ENCODE peak calls at places on chromosomes 13 and 19, in six cellular contexts. One of them, this sample, is unnamed.

GRCh38 chr13:98879965-98880364 is 97.9 kb downstream of the DOCK9 start:
- DNase-seq in fibroblast of pulmonary artery: no peak
- DNase-seq in sigmoid colon: no peak
- DNase-seq in SK-N-SH: no peak
- DNase-seq in fibroblast of villous mesenchyme: no peak
- DNase-seq in astrocyte: no peak
- DNase-seq in this sample: no peak

GRCh38 chr13:111288276-111288675 is 32.2 kb upstream of the TEX29 start:
- DNase-seq in fibroblast of pulmonary artery: no peak
- DNase-seq in sigmoid colon: no peak
- DNase-seq in SK-N-SH: no peak
- DNase-seq in fibroblast of villous mesenchyme: no peak
- DNase-seq in astrocyte: no peak
- DNase-seq in this sample: no peak

GRCh38 chr19:33785795-33786194 is 10.9 kb upstream of the KCTD15 start:
- DNase-seq in fibroblast of pulmonary artery: peak
- DNase-seq in sigmoid colon: no peak
- DNase-seq in SK-N-SH: no peak
- DNase-seq in fibroblast of villous mesenchyme: no peak
- DNase-seq in astrocyte: peak
- DNase-seq in this sample: peak

GRCh38 chr13:107275945-107276614 is 708.1 kb upstream of the ARGLU1 start:
- DNase-seq in fibroblast of pulmonary artery: peak
- DNase-seq in sigmoid colon: no peak
- DNase-seq in SK-N-SH: no peak
- DNase-seq in fibroblast of villous mesenchyme: peak
- DNase-seq in astrocyte: no peak
- DNase-seq in this sample: no peak

GRCh38 chr13:53060840-53061485 is 32.4 kb downstream of the OLFM4 start:
- DNase-seq in fibroblast of pulmonary artery: no peak
- DNase-seq in sigmoid colon: no peak
- DNase-seq in SK-N-SH: no peak
- DNase-seq in fibroblast of villous mesenchyme: no peak
- DNase-seq in astrocyte: no peak
- DNase-seq in this sample: no peak

GRCh38 chr19:1648156-1648925 is 4.1 kb downstream of the TCF3 start:
- DNase-seq in fibroblast of pulmonary artery: no peak
- DNase-seq in sigmoid colon: no peak
- DNase-seq in SK-N-SH: no peak
- DNase-seq in fibroblast of villous mesenchyme: no peak
- DNase-seq in astrocyte: no peak
- DNase-seq in this sample: peak

GRCh38 chr19:33397536-33398360 is 24.2 kb downstream of the CEBPG start:
- DNase-seq in fibroblast of pulmonary artery: no peak
- DNase-seq in sigmoid colon: peak
- DNase-seq in SK-N-SH: peak
- DNase-seq in fibroblast of villous mesenchyme: no peak
- DNase-seq in astrocyte: no peak
- DNase-seq in this sample: peak

GRCh38 chr13:103758222-103758621 is 692.0 kb upstream of the SLC10A2 start:
- DNase-seq in fibroblast of pulmonary artery: no peak
- DNase-seq in sigmoid colon: no peak
- DNase-seq in SK-N-SH: no peak
- DNase-seq in fibroblast of villous mesenchyme: no peak
- DNase-seq in astrocyte: no peak
- DNase-seq in this sample: no peak

GRCh38 chr19:21434967-21435544 is 38.1 kb downstream of the ZNF493 start:
- DNase-seq in fibroblast of pulmonary artery: no peak
- DNase-seq in sigmoid colon: no peak
- DNase-seq in SK-N-SH: peak
- DNase-seq in fibroblast of villous mesenchyme: no peak
- DNase-seq in astrocyte: no peak
- DNase-seq in this sample: peak

GRCh38 chr19:39506944-39507714 is 7.8 kb upstream of the SELENOV start:
- DNase-seq in fibroblast of pulmonary artery: peak
- DNase-seq in sigmoid colon: no peak
- DNase-seq in SK-N-SH: peak
- DNase-seq in fibroblast of villous mesenchyme: peak
- DNase-seq in astrocyte: peak
- DNase-seq in this sample: peak

GRCh38 chr13:48123827-48124226 is 28.9 kb upstream of the MED4 start:
- DNase-seq in fibroblast of pulmonary artery: no peak
- DNase-seq in sigmoid colon: no peak
- DNase-seq in SK-N-SH: no peak
- DNase-seq in fibroblast of villous mesenchyme: no peak
- DNase-seq in astrocyte: no peak
- DNase-seq in this sample: no peak

GRCh38 chr13:76621726-76622125 is 264.5 kb downstream of the KCTD12 start:
- DNase-seq in fibroblast of pulmonary artery: no peak
- DNase-seq in sigmoid colon: no peak
- DNase-seq in SK-N-SH: no peak
- DNase-seq in fibroblast of villous mesenchyme: no peak
- DNase-seq in astrocyte: no peak
- DNase-seq in this sample: no peak

GRCh38 chr13:82259284-82259683 is 1623.0 kb downstream of the SLITRK1 start:
- DNase-seq in fibroblast of pulmonary artery: no peak
- DNase-seq in sigmoid colon: no peak
- DNase-seq in SK-N-SH: no peak
- DNase-seq in fibroblast of villous mesenchyme: no peak
- DNase-seq in astrocyte: no peak
- DNase-seq in this sample: no peak

GRCh38 chr13:79678100-79678499 is 197.1 kb downstream of the NDFIP2 start:
- DNase-seq in fibroblast of pulmonary artery: peak
- DNase-seq in sigmoid colon: no peak
- DNase-seq in SK-N-SH: no peak
- DNase-seq in fibroblast of villous mesenchyme: no peak
- DNase-seq in astrocyte: peak
- DNase-seq in this sample: no peak

GRCh38 chr19:57825501-57825900 is 4.6 kb upstream of the ZNF587B start:
- DNase-seq in fibroblast of pulmonary artery: peak
- DNase-seq in sigmoid colon: no peak
- DNase-seq in SK-N-SH: no peak
- DNase-seq in fibroblast of villous mesenchyme: no peak
- DNase-seq in astrocyte: no peak
- DNase-seq in this sample: peak

GRCh38 chr13:102395174-102395573 is 6.7 kb downstream of the FGF14 start:
- DNase-seq in fibroblast of pulmonary artery: no peak
- DNase-seq in sigmoid colon: no peak
- DNase-seq in SK-N-SH: peak
- DNase-seq in fibroblast of villous mesenchyme: no peak
- DNase-seq in astrocyte: no peak
- DNase-seq in this sample: no peak

GRCh38 chr19:38193445-38193844 is 30.6 kb downstream of the DPF1 start:
- DNase-seq in fibroblast of pulmonary artery: no peak
- DNase-seq in sigmoid colon: no peak
- DNase-seq in SK-N-SH: no peak
- DNase-seq in fibroblast of villous mesenchyme: no peak
- DNase-seq in astrocyte: no peak
- DNase-seq in this sample: peak

GRCh38 chr19:5292843-5293606 is 47.6 kb downstream of the PTPRS start:
- DNase-seq in fibroblast of pulmonary artery: peak
- DNase-seq in sigmoid colon: peak
- DNase-seq in SK-N-SH: peak
- DNase-seq in fibroblast of villous mesenchyme: peak
- DNase-seq in astrocyte: peak
- DNase-seq in this sample: peak

GRCh38 chr13:27481766-27482165 is 31.4 kb upstream of the MTIF3 start:
- DNase-seq in fibroblast of pulmonary artery: peak
- DNase-seq in sigmoid colon: no peak
- DNase-seq in SK-N-SH: peak
- DNase-seq in fibroblast of villous mesenchyme: peak
- DNase-seq in astrocyte: no peak
- DNase-seq in this sample: no peak

GRCh38 chr13:46211521-46212351 is at the start of gene LRRC63:
- DNase-seq in fibroblast of pulmonary artery: peak
- DNase-seq in sigmoid colon: peak
- DNase-seq in SK-N-SH: peak
- DNase-seq in fibroblast of villous mesenchyme: peak
- DNase-seq in astrocyte: peak
- DNase-seq in this sample: peak

GRCh38 chr19:58317481-58318072 is 9.2 kb upstream of the ZSCAN22 start:
- DNase-seq in fibroblast of pulmonary artery: peak
- DNase-seq in sigmoid colon: no peak
- DNase-seq in SK-N-SH: no peak
- DNase-seq in fibroblast of villous mesenchyme: peak
- DNase-seq in astrocyte: peak
- DNase-seq in this sample: no peak

GRCh38 chr19:3618811-3619630 is 7.6 kb downstream of the CACTIN start:
- DNase-seq in fibroblast of pulmonary artery: no peak
- DNase-seq in sigmoid colon: no peak
- DNase-seq in SK-N-SH: no peak
- DNase-seq in fibroblast of villous mesenchyme: no peak
- DNase-seq in astrocyte: no peak
- DNase-seq in this sample: no peak

GRCh38 chr13:110615322-110616102 is at the start of gene NAXD:
- DNase-seq in fibroblast of pulmonary artery: peak
- DNase-seq in sigmoid colon: peak
- DNase-seq in SK-N-SH: peak
- DNase-seq in fibroblast of villous mesenchyme: peak
- DNase-seq in astrocyte: peak
- DNase-seq in this sample: peak

GRCh38 chr13:94674609-94675348 is 37.6 kb downstream of the SOX21 start:
- DNase-seq in fibroblast of pulmonary artery: peak
- DNase-seq in sigmoid colon: no peak
- DNase-seq in SK-N-SH: peak
- DNase-seq in fibroblast of villous mesenchyme: peak
- DNase-seq in astrocyte: peak
- DNase-seq in this sample: peak

GRCh38 chr19:19078801-19079200 is 15.0 kb downstream of the SLC25A42 start:
- DNase-seq in fibroblast of pulmonary artery: no peak
- DNase-seq in sigmoid colon: no peak
- DNase-seq in SK-N-SH: no peak
- DNase-seq in fibroblast of villous mesenchyme: no peak
- DNase-seq in astrocyte: no peak
- DNase-seq in this sample: no peak

GRCh38 chr19:37966211-37967072 is 59.4 kb downstream of the SIPA1L3 start:
- DNase-seq in fibroblast of pulmonary artery: no peak
- DNase-seq in sigmoid colon: no peak
- DNase-seq in SK-N-SH: no peak
- DNase-seq in fibroblast of villous mesenchyme: peak
- DNase-seq in astrocyte: peak
- DNase-seq in this sample: no peak

GRCh38 chr19:10211691-10212090 is 16.9 kb upstream of the DNMT1 start:
- DNase-seq in fibroblast of pulmonary artery: no peak
- DNase-seq in sigmoid colon: no peak
- DNase-seq in SK-N-SH: no peak
- DNase-seq in fibroblast of villous mesenchyme: no peak
- DNase-seq in astrocyte: no peak
- DNase-seq in this sample: peak

GRCh38 chr19:42255766-42256750 is 1.1 kb upstream of the ERF start:
- DNase-seq in fibroblast of pulmonary artery: peak
- DNase-seq in sigmoid colon: peak
- DNase-seq in SK-N-SH: peak
- DNase-seq in fibroblast of villous mesenchyme: peak
- DNase-seq in astrocyte: no peak
- DNase-seq in this sample: peak

GRCh38 chr19:41325947-41326706 is 16.2 kb downstream of the CCDC97 start:
- DNase-seq in fibroblast of pulmonary artery: peak
- DNase-seq in sigmoid colon: no peak
- DNase-seq in SK-N-SH: peak
- DNase-seq in fibroblast of villous mesenchyme: peak
- DNase-seq in astrocyte: peak
- DNase-seq in this sample: peak

GRCh38 chr13:113364371-113364932 is 522 bp upstream of the GRTP1 start:
- DNase-seq in fibroblast of pulmonary artery: no peak
- DNase-seq in sigmoid colon: peak
- DNase-seq in SK-N-SH: no peak
- DNase-seq in fibroblast of villous mesenchyme: no peak
- DNase-seq in astrocyte: no peak
- DNase-seq in this sample: peak
- H3K4me3 ChIP-seq in fibroblast of pulmonary artery: no peak
- H3K4me3 ChIP-seq in sigmoid colon: peak
- H3K4me3 ChIP-seq in SK-N-SH: no peak
- H3K4me3 ChIP-seq in fibroblast of villous mesenchyme: peak
- H3K4me3 ChIP-seq in astrocyte: no peak
- H3K4me3 ChIP-seq in this sample: no peak

DNA sequence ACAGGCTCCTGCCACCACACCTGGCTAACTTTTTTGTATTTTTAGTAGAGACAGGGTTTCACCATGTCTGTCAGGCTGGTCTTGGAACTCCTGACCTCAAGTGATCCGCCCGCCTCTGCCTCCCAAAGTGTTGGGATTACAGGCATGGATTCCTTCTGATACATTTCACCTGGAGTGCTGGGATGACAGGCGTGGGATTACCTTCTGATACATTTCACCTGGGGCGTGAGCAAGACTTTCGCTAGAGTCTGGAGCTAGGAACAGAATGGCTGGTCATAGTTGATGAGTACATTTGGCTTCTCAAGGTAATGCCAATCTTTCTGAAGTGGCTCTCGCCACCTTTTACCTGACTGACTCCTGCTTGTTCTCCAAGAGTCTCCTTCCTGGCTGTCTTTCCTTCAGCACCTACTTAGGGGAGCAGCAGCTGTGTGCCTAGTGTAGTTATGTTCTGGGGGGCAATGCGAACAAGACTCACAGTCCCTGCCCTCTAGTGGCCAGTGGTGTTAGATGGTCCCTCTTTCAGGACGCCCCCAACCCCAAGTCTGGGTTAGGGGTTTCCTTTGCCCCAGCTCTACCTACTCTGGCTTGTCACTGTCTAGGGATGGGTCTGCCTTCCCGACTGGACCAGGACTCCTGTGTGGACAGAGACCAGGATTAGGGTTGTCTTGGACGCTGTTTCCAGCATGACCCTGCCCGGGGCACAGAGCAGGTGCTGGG is 19.3 kb downstream of the PPP1R37 start:
- DNase-seq in fibroblast of pulmonary artery: no peak
- DNase-seq in sigmoid colon: no peak
- DNase-seq in SK-N-SH: no peak
- DNase-seq in fibroblast of villous mesenchyme: no peak
- DNase-seq in astrocyte: no peak
- DNase-seq in this sample: peak
- TF ChIP-seq CTCF in fibroblast of pulmonary artery: no peak
- TF ChIP-seq CTCF in sigmoid colon: no peak
- TF ChIP-seq CTCF in SK-N-SH: no peak
- TF ChIP-seq CTCF in fibroblast of villous mesenchyme: no peak
- TF ChIP-seq CTCF in astrocyte: no peak
- TF ChIP-seq CTCF in this sample: no peak

GRCh38 chr19:55172741-55173140 is 6.3 kb upstream of the DNAAF3 start:
- DNase-seq in fibroblast of pulmonary artery: peak
- DNase-seq in sigmoid colon: no peak
- DNase-seq in SK-N-SH: no peak
- DNase-seq in fibroblast of villous mesenchyme: peak
- DNase-seq in astrocyte: peak
- DNase-seq in this sample: peak
- H3K4me3 ChIP-seq in fibroblast of pulmonary artery: peak
- H3K4me3 ChIP-seq in sigmoid colon: no peak
- H3K4me3 ChIP-seq in SK-N-SH: no peak
- H3K4me3 ChIP-seq in fibroblast of villous mesenchyme: peak
- H3K4me3 ChIP-seq in astrocyte: peak
- H3K4me3 ChIP-seq in this sample: peak

DNA sequence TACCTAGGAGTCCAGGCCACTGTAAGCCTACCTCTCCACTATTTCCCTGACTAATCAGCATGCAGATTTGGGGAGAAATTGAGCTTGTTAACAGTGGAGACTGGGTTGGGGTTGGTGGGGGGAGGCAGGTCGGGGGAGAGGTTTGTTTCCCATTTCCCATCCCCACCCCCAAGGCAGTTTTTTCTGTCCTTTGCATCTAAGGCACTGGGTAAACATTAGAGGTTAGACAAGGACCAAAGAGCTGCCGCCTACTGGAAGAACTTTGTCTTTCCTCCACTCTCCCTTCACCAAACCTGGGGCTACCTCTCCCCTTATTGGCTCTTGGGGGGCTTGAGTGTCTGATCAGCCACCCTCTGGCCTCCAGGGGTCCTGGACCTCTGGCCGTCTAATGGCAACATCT is 953 bp downstream of the KCNN4 start:
- DNase-seq in fibroblast of pulmonary artery: no peak
- DNase-seq in sigmoid colon: no peak
- DNase-seq in SK-N-SH: no peak
- DNase-seq in fibroblast of villous mesenchyme: no peak
- DNase-seq in astrocyte: no peak
- DNase-seq in this sample: peak
- TF ChIP-seq CTCF in fibroblast of pulmonary artery: no peak
- TF ChIP-seq CTCF in sigmoid colon: no peak
- TF ChIP-seq CTCF in SK-N-SH: no peak
- TF ChIP-seq CTCF in fibroblast of villous mesenchyme: no peak
- TF ChIP-seq CTCF in astrocyte: no peak
- TF ChIP-seq CTCF in this sample: peak

This sample was measured in osteoblast.